ENCODE peak calls at places on chromosomes 13 and 19, in six cellular contexts. T, B, R, K, W and P are unnamed samples.

GRCh38 chr13:96072392-96072791 is 17.5 kb upstream of the HS6ST3 start:
- DNase-seq in W (no peak), R (no peak), T (no peak), B (no peak), K (no peak), P (no peak)

GRCh38 chr13:111269508-111269907 is 50.9 kb upstream of the TEX29 start:
- DNase-seq in K (no peak), T (no peak), W (no peak), R (no peak), B (no peak), P (no peak)

GRCh38 chr13:51331354-51331861 is 8.1 kb upstream of the SERPINE3 start:
- DNase-seq in K (no peak), B (no peak), R (no peak), T (no peak), W (no peak), P (no peak)

GRCh38 chr13:75181906-75182305 is 300.1 kb downstream of the TBC1D4 start:
- DNase-seq in W (no peak), K (no peak), B (no peak), T (no peak), R (peak; percentile 91), P (peak; percentile 50)

GRCh38 chr19:10812196-10812595 is 23.8 kb downstream of the TMED1 start:
- DNase-seq in B (no peak), W (no peak), T (no peak), R (peak; percentile 26), K (no peak), P (no peak)

GRCh38 chr13:74246398-74246975 is 112.3 kb upstream of the KLF12 start:
- DNase-seq in R (peak; percentile 22), W (no peak), T (peak; percentile 22), K (no peak), B (no peak), P (no peak)

GRCh38 chr19:40143612-40144011 is 47.6 kb upstream of the MAP3K10 start:
- DNase-seq in T (no peak), R (peak; percentile 25), B (no peak), K (no peak), W (peak; percentile 7), P (no peak)

GRCh38 chr13:42984691-42985090 is 7.3 kb downstream of the EPSTI1 start:
- DNase-seq in R (no peak), K (no peak), B (no peak), T (no peak), W (no peak), P (no peak)

GRCh38 chr19:49475191-49475932 is 1.3 kb downstream of the FLT3LG start:
- DNase-seq in K (no peak), W (no peak), B (no peak), T (no peak), R (no peak), P (no peak)

GRCh38 chr13:40943073-40943472 is 76.0 kb downstream of the ELF1 start:
- DNase-seq in K (no peak), W (no peak), T (no peak), R (no peak), B (no peak), P (no peak)

GRCh38 chr13:31968473-31968872 is 63.1 kb upstream of the FRY start:
- DNase-seq in T (peak; percentile 52), R (peak; percentile 26), K (no peak), W (no peak), B (no peak), P (no peak)

GRCh38 chr13:25980255-25980654 is 71.6 kb downstream of the SHISA2 start:
- DNase-seq in W (no peak), T (no peak), K (no peak), R (peak; percentile 38), B (no peak), P (no peak)